ENCODE peak calls at places on chromosomes 3 and 15, in four cellular contexts. One of them, this sample, is unnamed.

GRCh38 chr15:23472678-23473077 is 25.6 kb upstream of the GOLGA6L2 start:
- DNase-seq in IMR-90: no peak
- DNase-seq in mesendoderm: no peak
- DNase-seq in H1: no peak
- DNase-seq in this sample: no peak

GRCh38 chr3:108092556-108092955 is 1.7 kb upstream of the CD47 start:
- DNase-seq in IMR-90: no peak
- DNase-seq in mesendoderm: no peak
- DNase-seq in H1: no peak
- DNase-seq in this sample: no peak

GRCh38 chr15:80844011-80844732 is 65.0 kb downstream of the CEMIP start:
- DNase-seq in IMR-90: peak
- DNase-seq in mesendoderm: peak
- DNase-seq in H1: no peak
- DNase-seq in this sample: no peak

GRCh38 chr3:13021141-13021933 is 51.9 kb downstream of the IQSEC1 start:
- DNase-seq in IMR-90: no peak
- DNase-seq in mesendoderm: no peak
- DNase-seq in H1: no peak
- DNase-seq in this sample: no peak

GRCh38 chr15:91072162-91072561 is 27.9 kb upstream of the SV2B start:
- DNase-seq in IMR-90: no peak
- DNase-seq in mesendoderm: no peak
- DNase-seq in H1: no peak
- DNase-seq in this sample: no peak

GRCh38 chr3:197302696-197303341 is 4.4 kb upstream of the DLG1 start:
- DNase-seq in IMR-90: peak
- DNase-seq in mesendoderm: no peak
- DNase-seq in H1: no peak
- DNase-seq in this sample: no peak

GRCh38 chr15:66580643-66581042 is 14.8 kb upstream of the LCTL start:
- DNase-seq in IMR-90: peak
- DNase-seq in mesendoderm: no peak
- DNase-seq in H1: no peak
- DNase-seq in this sample: no peak

GRCh38 chr3:136350132-136350531 is 100.0 kb downstream of the PCCB start:
- DNase-seq in IMR-90: peak
- DNase-seq in mesendoderm: no peak
- DNase-seq in H1: no peak
- DNase-seq in this sample: no peak

GRCh38 chr3:71064288-71064975 is 519.1 kb downstream of the FOXP1 start:
- DNase-seq in IMR-90: peak
- DNase-seq in mesendoderm: peak
- DNase-seq in H1: peak
- DNase-seq in this sample: no peak

GRCh38 chr15:67680645-67681044 is 138.1 kb downstream of the MAP2K5 start:
- DNase-seq in IMR-90: peak
- DNase-seq in mesendoderm: peak
- DNase-seq in H1: no peak
- DNase-seq in this sample: no peak

GRCh38 chr15:40247406-40247971 is 8.6 kb downstream of the PAK6 start:
- DNase-seq in IMR-90: no peak
- DNase-seq in mesendoderm: no peak
- DNase-seq in H1: no peak
- DNase-seq in this sample: no peak

GRCh38 chr3:127424766-127425504 is 137.1 kb upstream of the PRR20G start:
- DNase-seq in IMR-90: no peak
- DNase-seq in mesendoderm: peak
- DNase-seq in H1: peak
- DNase-seq in this sample: peak

DNA sequence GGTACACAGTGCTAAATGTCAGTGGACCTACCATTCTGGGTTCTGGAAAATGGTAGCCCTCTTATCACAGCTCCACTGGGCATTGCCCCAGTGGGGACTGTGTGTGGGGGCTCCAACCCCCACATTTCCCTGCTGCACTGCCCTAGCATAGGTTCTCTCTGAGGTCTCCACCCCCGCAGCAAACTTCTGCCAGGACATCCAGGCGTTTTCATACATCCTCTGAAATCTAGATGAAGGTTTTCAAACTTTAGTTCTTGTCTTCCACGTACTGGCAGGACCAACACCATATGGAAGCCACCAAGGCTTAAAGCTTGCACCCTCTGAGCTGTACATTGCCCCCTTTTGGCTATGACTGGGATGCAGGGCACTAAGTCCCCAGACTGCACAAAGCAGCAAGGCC is 788.2 kb upstream of the ALCAM start:
- DNase-seq in IMR-90: no peak
- DNase-seq in mesendoderm: peak
- DNase-seq in H1: no peak
- DNase-seq in this sample: peak
- H3K56ac ChIP-seq in IMR-90: no peak
- H3K56ac ChIP-seq in mesendoderm: no peak
- H3K56ac ChIP-seq in H1: no peak
- H3K56ac ChIP-seq in this sample: no peak

GRCh38 chr3:96086018-96086417 is 728.4 kb upstream of the EPHA6 start:
- DNase-seq in IMR-90: no peak
- DNase-seq in mesendoderm: no peak
- DNase-seq in H1: no peak
- DNase-seq in this sample: no peak
- H3K27ac ChIP-seq in IMR-90: no peak
- H3K27ac ChIP-seq in mesendoderm: no peak
- H3K27ac ChIP-seq in H1: no peak
- H3K27ac ChIP-seq in this sample: no peak

GRCh38 chr15:92907229-92907628 is 7.1 kb downstream of the CHD2 start:
- DNase-seq in IMR-90: no peak
- DNase-seq in mesendoderm: no peak
- DNase-seq in H1: no peak
- DNase-seq in this sample: no peak
- H3K56ac ChIP-seq in IMR-90: peak
- H3K56ac ChIP-seq in mesendoderm: peak
- H3K56ac ChIP-seq in H1: no peak
- H3K56ac ChIP-seq in this sample: no peak

DNA sequence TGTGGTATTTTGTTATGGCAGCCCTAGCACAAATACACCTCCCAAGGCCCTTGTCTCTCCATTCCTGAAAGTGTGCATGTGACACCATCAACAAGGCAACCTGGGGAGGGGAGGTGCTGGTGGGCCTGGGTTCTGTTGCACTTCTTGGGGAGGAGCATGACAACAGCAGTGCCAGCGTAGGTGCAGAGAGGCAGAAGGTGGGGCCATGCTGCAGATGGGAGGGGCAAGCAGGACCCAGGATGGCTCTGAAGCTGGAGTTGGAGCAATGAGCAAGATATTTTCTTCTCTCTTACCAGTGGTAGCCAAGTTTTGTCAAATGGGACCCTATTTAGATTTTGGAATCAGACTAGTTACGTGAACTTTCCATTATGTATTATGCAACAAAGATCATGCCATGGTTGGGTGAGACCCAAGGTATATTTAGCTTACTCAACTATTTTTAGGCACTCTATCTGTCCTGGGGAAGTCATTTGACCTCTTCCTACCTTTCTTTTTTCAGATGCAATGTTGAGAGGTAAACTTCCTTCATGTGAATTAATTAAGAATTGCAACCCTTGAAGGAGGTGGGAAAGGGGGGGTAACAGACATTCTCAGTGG is 3.4 kb downstream of the FYCO1 start:
- DNase-seq in IMR-90: no peak
- DNase-seq in mesendoderm: no peak
- DNase-seq in H1: no peak
- DNase-seq in this sample: peak
- H3K27ac ChIP-seq in IMR-90: no peak
- H3K27ac ChIP-seq in mesendoderm: no peak
- H3K27ac ChIP-seq in H1: no peak
- H3K27ac ChIP-seq in this sample: no peak

GRCh38 chr15:29471306-29471705 is 201.7 kb upstream of the NSMCE3 start:
- DNase-seq in IMR-90: no peak
- DNase-seq in mesendoderm: no peak
- DNase-seq in H1: no peak
- DNase-seq in this sample: no peak

GRCh38 chr15:29471757-29472156 is 202.1 kb upstream of the NSMCE3 start:
- DNase-seq in IMR-90: no peak
- DNase-seq in mesendoderm: no peak
- DNase-seq in H1: no peak
- DNase-seq in this sample: no peak

GRCh38 chr15:29470794-29471193 is 201.2 kb upstream of the NSMCE3 start:
- DNase-seq in IMR-90: no peak
- DNase-seq in mesendoderm: no peak
- DNase-seq in H1: no peak
- DNase-seq in this sample: no peak

GRCh38 chr15:29468899-29469298 is 199.3 kb upstream of the NSMCE3 start:
- DNase-seq in IMR-90: no peak
- DNase-seq in mesendoderm: no peak
- DNase-seq in H1: no peak
- DNase-seq in this sample: no peak

GRCh38 chr15:29470311-29470710 is 200.7 kb upstream of the NSMCE3 start:
- DNase-seq in IMR-90: no peak
- DNase-seq in mesendoderm: no peak
- DNase-seq in H1: no peak
- DNase-seq in this sample: no peak
- H3K56ac ChIP-seq in IMR-90: no peak
- H3K56ac ChIP-seq in mesendoderm: no peak
- H3K56ac ChIP-seq in H1: no peak
- H3K56ac ChIP-seq in this sample: no peak

GRCh38 chr3:186989429-186989828 is 59.1 kb downstream of the ST6GAL1 start:
- DNase-seq in IMR-90: no peak
- DNase-seq in mesendoderm: no peak
- DNase-seq in H1: no peak
- DNase-seq in this sample: no peak
- H3K27ac ChIP-seq in IMR-90: no peak
- H3K27ac ChIP-seq in mesendoderm: no peak
- H3K27ac ChIP-seq in H1: no peak
- H3K27ac ChIP-seq in this sample: no peak

DNA sequence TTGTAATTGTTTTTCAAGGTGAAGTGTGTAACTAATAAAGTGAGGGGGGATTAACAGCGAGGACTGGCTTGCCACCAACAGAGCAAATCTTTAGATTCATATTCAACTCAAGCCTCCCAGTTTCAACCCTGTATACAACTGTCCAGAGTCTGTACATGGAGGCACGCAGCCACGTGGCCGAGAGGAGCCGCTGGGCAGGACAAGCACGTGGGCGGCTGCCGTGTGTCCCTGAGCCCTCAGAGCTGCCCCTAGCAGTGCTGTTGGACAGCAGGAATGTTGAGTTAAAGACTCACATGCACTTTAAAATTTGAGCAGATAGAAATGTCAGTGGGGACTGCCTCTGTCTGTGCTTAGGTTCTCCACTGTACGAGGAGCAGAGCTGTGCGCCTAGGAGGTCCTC is 29.4 kb downstream of the ASB7 start:
- DNase-seq in IMR-90: no peak
- DNase-seq in mesendoderm: no peak
- DNase-seq in H1: no peak
- DNase-seq in this sample: no peak
- H3K56ac ChIP-seq in IMR-90: no peak
- H3K56ac ChIP-seq in mesendoderm: no peak
- H3K56ac ChIP-seq in H1: no peak
- H3K56ac ChIP-seq in this sample: no peak

GRCh38 chr15:89093509-89093908 is 5.3 kb downstream of the ABHD2 start:
- DNase-seq in IMR-90: no peak
- DNase-seq in mesendoderm: no peak
- DNase-seq in H1: no peak
- DNase-seq in this sample: no peak
- H3K27ac ChIP-seq in IMR-90: no peak
- H3K27ac ChIP-seq in mesendoderm: no peak
- H3K27ac ChIP-seq in H1: no peak
- H3K27ac ChIP-seq in this sample: no peak

GRCh38 chr3:53040361-53040820 is 5.5 kb downstream of the SFMBT1 start:
- DNase-seq in IMR-90: peak
- DNase-seq in mesendoderm: peak
- DNase-seq in H1: no peak
- DNase-seq in this sample: no peak
- H3K56ac ChIP-seq in IMR-90: no peak
- H3K56ac ChIP-seq in mesendoderm: no peak
- H3K56ac ChIP-seq in H1: no peak
- H3K56ac ChIP-seq in this sample: no peak

This sample was measured in H9.